ENCODE peak calls at places on chromosomes 12 and 14, in four cellular contexts. O is stimulated activated CD8-positive, alpha-beta memory T cell treated with anti-CD3 and anti-CD28 coated beads, Interleukin-2, amount 100 ng/mL, for 1 hour; E is H9; M is T follicular helper cell. I is an unnamed sample.

GRCh38 chr14:72603639-72604038 is 290.3 kb downstream of the DPF3 start:
- DNase-seq in E (no peak), O (no peak), M (no peak), I (no peak)

GRCh38 chr12:8493084-8493483 is 20.2 kb upstream of the CLEC4D start:
- DNase-seq in E (no peak), M (no peak), O (no peak), I (no peak)

GRCh38 chr14:40240456-40240855 is 808.2 kb upstream of the FBXO33 start:
- DNase-seq in O (no peak), E (no peak), M (no peak), I (no peak)

GRCh38 chr14:91417134-91417982 is at the start of gene CCDC88C:
- DNase-seq in E (peak; percentile 71), O (no peak), M (peak; percentile 64), I (peak; percentile 91)

GRCh38 chr14:49904270-49904669 is 11.4 kb downstream of the ARF6 start:
- DNase-seq in E (no peak), O (no peak), M (no peak), I (no peak)

GRCh38 chr12:39990122-39991101 is 115.5 kb downstream of the SLC2A13 start:
- DNase-seq in O (peak; percentile 14), M (peak; percentile 36), E (peak; percentile 53), I (peak; percentile 58)

GRCh38 chr12:49872781-49873181 is 29.9 kb upstream of the BCDIN3D start:
- DNase-seq in O (no peak), E (peak; percentile 24), M (no peak), I (no peak)

GRCh38 chr12:6016756-6017155 is 71.7 kb upstream of the ANO2 start:
- DNase-seq in M (no peak), O (no peak), E (no peak), I (no peak)

GRCh38 chr14:23299986-23300686 is 2.5 kb downstream of the PPP1R3E start:
- DNase-seq in M (no peak), O (no peak), E (no peak), I (no peak)

GRCh38 chr12:130013771-130014484 is 110.1 kb upstream of the TMEM132D start:
- DNase-seq in O (no peak), M (no peak), E (peak; percentile 90), I (peak; percentile 65)

GRCh38 chr12:24909667-24910066 is 39.2 kb downstream of the BCAT1 start:
- DNase-seq in E (no peak), O (no peak), M (no peak), I (no peak)

GRCh38 chr12:32181498-32182175 is 75.0 kb downstream of the BICD1 start:
- DNase-seq in M (no peak), O (no peak), E (no peak), I (no peak)

GRCh38 chr14:75543258-75543657 is 21.0 kb downstream of the BATF start:
- DNase-seq in M (no peak), O (no peak), E (no peak), I (no peak)

GRCh38 chr12:105748806-105749600 is 389.8 kb downstream of the NUAK1 start:
- DNase-seq in E (no peak), O (no peak), M (no peak), I (no peak)

GRCh38 chr12:52151859-52152783 is 39.7 kb downstream of the KRT80 start:
- DNase-seq in O (peak; percentile 34), M (peak; percentile 69), E (peak; percentile 85), I (peak; percentile 84)

GRCh38 chr14:97185186-97185585 is 388.0 kb downstream of the VRK1 start:
- DNase-seq in E (no peak), O (no peak), M (peak; percentile 6), I (no peak)

GRCh38 chr12:62600038-62600437 is 133.4 kb downstream of the MON2 start:
- DNase-seq in E (no peak), O (no peak), M (no peak), I (no peak)

GRCh38 chr12:119869720-119870119 is 7.4 kb downstream of the CIT start:
- DNase-seq in M (no peak), O (no peak), E (no peak), I (no peak)

GRCh38 chr12:121026274-121027045 is 10.2 kb upstream of the C12orf43 start:
- DNase-seq in O (no peak), E (no peak), M (no peak), I (no peak)

GRCh38 chr12:102990419-102990818 is 32.9 kb downstream of the ASCL1 start:
- DNase-seq in E (peak; percentile 46), O (no peak), M (no peak), I (no peak)

GRCh38 chr12:70644836-70645235 is 7.6 kb upstream of the PTPRB start:
- DNase-seq in E (no peak), M (no peak), O (no peak), I (no peak)

GRCh38 chr14:92897922-92898599 is 24.9 kb upstream of the CHGA start:
- DNase-seq in M (no peak), O (no peak), E (no peak), I (peak; percentile 34)

GRCh38 chr14:100709956-100710284 is 16.8 kb upstream of the DLK1 start:
- DNase-seq in M (no peak), E (no peak), O (no peak), I (no peak)

GRCh38 chr14:75711134-75711795 is 50.2 kb downstream of the TTLL5 start:
- DNase-seq in M (no peak), O (no peak), E (no peak), I (no peak)

I was measured in activated naive CD8-positive, alpha-beta T cell treated with anti-CD3 and anti-CD28 coated beads, Interleukin-2, amount 10 ng/mL, durations not matched to agents 7 days and 5 days.